ENCODE peak calls at places on chromosomes 5 and 9, in six cellular contexts. G is A549; N is HepG2; P is fibroblast of lung; M is CD4-positive, CD25-positive, alpha-beta regulatory T cell; H is left ventricle myocardium inferior. S is an unnamed sample.
A peak's percentile ranks its signal among the peaks of the same experiment; 100 is the strongest.

GRCh38 chr5:17238521-17239041 is 21.1 kb downstream of the BASP1 start:
- DNase-seq in M (no peak), H (no peak), G (no peak), N (no peak), P (peak; percentile 52), S (no peak)

GRCh38 chr5:21199087-21199486 is 1211.1 kb upstream of the CDH18 start:
- DNase-seq in H (no peak), N (no peak), M (no peak), P (peak; percentile 4), G (no peak), S (no peak)

GRCh38 chr5:139565411-139566305 is 4.5 kb downstream of the UBE2D2 start:
- DNase-seq in M (peak; percentile 30), G (no peak), N (no peak), H (no peak), P (no peak), S (no peak)

GRCh38 chr9:126497673-126498255 is 116.0 kb upstream of the LMX1B start:
- DNase-seq in H (no peak), G (no peak), N (no peak), M (no peak), P (no peak), S (peak; percentile 69)

GRCh38 chr5:36759117-36759516 is 117.5 kb upstream of the NIPBL start:
- DNase-seq in H (no peak), P (no peak), N (no peak), M (no peak), G (no peak), S (no peak)

GRCh38 chr9:20085842-20086241 is 297.0 kb upstream of the SLC24A2 start:
- DNase-seq in P (no peak), H (no peak), G (no peak), N (no peak), M (no peak), S (no peak)

GRCh38 chr5:140246378-140247122 is 56.4 kb downstream of the PFDN1 start:
- DNase-seq in N (no peak), G (no peak), P (peak; percentile 57), M (no peak), H (peak; percentile 47), S (no peak)

GRCh38 chr5:15510816-15511215 is 10.8 kb downstream of the FBXL7 start:
- DNase-seq in H (no peak), G (no peak), N (no peak), M (no peak), P (no peak), S (peak; percentile 62)

GRCh38 chr5:164188733-164189148 is 683.3 kb downstream of the MAT2B start:
- DNase-seq in G (no peak), P (no peak), N (peak; percentile 65), M (no peak), H (no peak), S (no peak)

GRCh38 chr9:95497772-95498171 is 19.0 kb downstream of the PTCH1 start:
- DNase-seq in M (no peak), G (no peak), P (peak; percentile 93), H (no peak), N (no peak), S (no peak)

GRCh38 chr5:36726767-36727166 is 120.4 kb downstream of the SLC1A3 start:
- DNase-seq in G (no peak), P (no peak), H (no peak), N (no peak), M (no peak), S (no peak)

GRCh38 chr5:140631831-140632365 is 1.1 kb downstream of the CD14 start:
- DNase-seq in N (no peak), G (no peak), H (no peak), M (no peak), P (no peak), S (peak; percentile 50)

GRCh38 chr5:141651728-141652105 is 499 bp upstream of the FCHSD1 start:
- DNase-seq in G (no peak), M (no peak), N (no peak), P (no peak), H (no peak), S (no peak)

GRCh38 chr5:102223542-102224444 is 72.3 kb downstream of the SLCO4C1 start:
- DNase-seq in H (no peak), P (peak; percentile 33), N (peak; percentile 68), M (no peak), G (no peak), S (no peak)

GRCh38 chr5:109784687-109785086 is 95.0 kb downstream of the MAN2A1 start:
- DNase-seq in M (no peak), H (no peak), N (no peak), P (no peak), G (no peak), S (no peak)

GRCh38 chr5:151902215-151902614 is 22.4 kb downstream of the GLRA1 start:
- DNase-seq in P (no peak), N (no peak), H (no peak), M (no peak), G (no peak), S (no peak)

GRCh38 chr5:158812381-158812780 is 287.3 kb downstream of the EBF1 start:
- DNase-seq in H (peak; percentile 18), G (no peak), P (no peak), N (no peak), M (no peak), S (no peak)

GRCh38 chr9:130696996-130697395 is 3.4 kb downstream of the EXOSC2 start:
- DNase-seq in G (no peak), M (no peak), H (no peak), N (no peak), P (no peak), S (no peak)

GRCh38 chr5:66144799-66145390 is 795 bp downstream of the SREK1 start:
- DNase-seq in G (peak; percentile 32), P (no peak), N (peak; percentile 45), H (no peak), M (no peak), S (no peak)

GRCh38 chr5:39218482-39219381 is 631 bp downstream of the FYB1 start:
- DNase-seq in H (no peak), P (peak; percentile 21), G (no peak), M (no peak), N (no peak), S (no peak)

GRCh38 chr5:149002761-149003689 is 59.8 kb downstream of the SH3TC2 start:
- DNase-seq in M (no peak), N (no peak), G (no peak), P (peak; percentile 46), H (no peak), S (no peak)

GRCh38 chr9:129145841-129146292 is 32.2 kb downstream of the IER5L start:
- DNase-seq in G (no peak), H (peak; percentile 61), P (peak; percentile 97), M (no peak), N (peak; percentile 21), S (peak; percentile 82)

GRCh38 chr5:65483474-65484346 is 2.0 kb upstream of the ADAMTS6 start:
- DNase-seq in H (no peak), G (no peak), N (peak; percentile 63), M (no peak), P (peak; percentile 90), S (no peak)

GRCh38 chr5:159786901-159787691 is 129.2 kb upstream of the ADRA1B start:
- DNase-seq in P (peak; percentile 98), N (no peak), H (peak; percentile 57), M (no peak), G (no peak), S (peak; percentile 89)

GRCh38 chr5:137312060-137312459 is 187.1 kb downstream of the SPOCK1 start:
- DNase-seq in G (no peak), P (no peak), N (no peak), H (no peak), M (no peak), S (no peak)

GRCh38 chr5:124263680-124264491 is 482.6 kb downstream of the ZNF608 start:
- DNase-seq in N (no peak), G (no peak), P (no peak), M (no peak), H (no peak), S (no peak)

GRCh38 chr9:121768416-121769015 is 117.1 kb downstream of the DAB2IP start:
- DNase-seq in N (no peak), M (no peak), G (no peak), P (no peak), H (peak; percentile 10), S (peak; percentile 73)

GRCh38 chr5:6448622-6449464 is at the start of gene UBE2QL1:
- DNase-seq in P (peak; percentile 6), N (no peak), G (no peak), M (no peak), H (no peak), S (no peak)

GRCh38 chr9:78397045-78397843 is 100.3 kb downstream of the PSAT1 start:
- DNase-seq in P (no peak), G (no peak), H (no peak), M (no peak), N (no peak), S (no peak)

GRCh38 chr5:126816649-126817048 is 39.7 kb downstream of the LMNB1 start:
- DNase-seq in H (no peak), N (no peak), M (no peak), P (no peak), G (no peak), S (no peak)

GRCh38 chr5:131109540-131110255 is 55.4 kb downstream of the HINT1 start:
- DNase-seq in H (no peak), N (peak; percentile 17), M (peak; percentile 3), P (peak; percentile 55), G (peak; percentile 46), S (no peak)

DNA sequence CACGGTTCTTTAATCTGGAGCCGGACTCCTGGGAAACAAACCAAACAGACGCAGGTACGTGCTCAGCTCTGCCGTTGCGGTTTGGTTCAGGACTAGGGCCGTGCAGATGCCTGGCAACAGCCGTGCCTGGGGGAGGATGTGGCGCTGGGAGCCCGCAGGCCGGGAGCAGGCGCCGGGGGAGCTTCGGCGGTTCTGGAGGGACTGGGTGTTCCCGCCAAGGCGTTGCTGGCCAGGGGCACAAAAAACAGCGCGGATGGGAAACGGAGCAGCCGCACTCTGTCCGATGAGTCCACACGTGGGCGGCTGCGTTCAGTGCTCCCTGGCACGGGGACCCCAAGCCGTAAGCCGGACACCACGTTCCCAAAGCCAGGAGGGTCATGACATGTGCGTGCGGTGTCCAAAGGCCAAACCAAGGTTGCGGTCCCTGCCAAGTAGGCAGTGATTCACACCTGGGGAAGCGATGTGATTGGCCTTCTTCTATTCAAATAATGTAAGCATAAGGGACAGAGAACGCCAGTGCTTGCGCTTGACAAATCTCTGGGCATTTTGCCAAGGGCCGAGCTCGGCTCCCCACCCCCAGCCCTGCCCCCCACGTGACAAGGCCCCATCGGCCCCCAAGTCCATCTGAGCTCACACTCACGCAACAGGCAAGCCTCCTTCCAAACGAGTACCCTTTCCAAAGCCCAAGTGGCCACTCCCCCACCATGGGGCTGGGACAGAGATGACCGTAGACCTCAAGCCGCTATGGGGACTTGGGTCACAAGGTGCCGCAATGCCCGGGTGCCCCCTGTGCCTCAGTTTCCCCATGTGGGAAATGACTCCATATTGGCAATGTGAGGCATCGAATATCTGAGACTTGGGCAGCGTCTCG is 49.7 kb upstream of the NKD2 start:
- DNase-seq in G (peak; percentile 59), P (peak; percentile 86), N (peak; percentile 75), H (no peak), M (no peak), S (peak; percentile 70)
- H3K4me3 ChIP-seq in G (no peak overlapping the region), P (no peak overlapping the region), N (no peak overlapping the region), H (no peak overlapping the region), M (no peak overlapping the region), S (no peak overlapping the region)

GRCh38 chr9:98356953-98357352 is 101.5 kb upstream of the TBC1D2 start:
- DNase-seq in G (no peak), H (no peak), P (peak; percentile 88), M (no peak), N (no peak), S (no peak)
- H3K4me1 ChIP-seq in G (no peaks in the 10 kb centered on the region), H (no peaks in the 10 kb centered on the region), P (peaks cover 5% of the 10 kb centered on the region), M (peaks cover 36% of the 10 kb centered on the region), N (no peaks in the 10 kb centered on the region), S (no peaks in the 10 kb centered on the region)

GRCh38 chr9:1521547-1521946 is 471.4 kb downstream of the DMRT2 start:
- DNase-seq in G (no peak), N (no peak), P (no peak), H (no peak), M (no peak), S (no peak)
- H3K9me3 ChIP-seq in G (no peaks in the 10 kb centered on the region), N (no peaks in the 10 kb centered on the region), P (no peaks in the 10 kb centered on the region), H (no peaks in the 10 kb centered on the region), M (no peaks in the 10 kb centered on the region), S (no peaks in the 10 kb centered on the region)

GRCh38 chr9:127928232-127929043 is 2.1 kb downstream of the PIP5KL1 start:
- DNase-seq in P (no peak), H (no peak), N (no peak), G (no peak), M (no peak), S (no peak)
- H3K4me3 ChIP-seq in P (no peak overlapping the region), H (no peak overlapping the region), N (no peak overlapping the region), G (no peak overlapping the region), M (no peak overlapping the region), S (no peak overlapping the region)